ENCODE peak calls at places on chromosomes 11 and 22, in five cellular contexts. J, G, K, M and C are unnamed samples.

GRCh38 chr11:36343436-36343835 is 47.3 kb downstream of the PRR5L start:
- DNase-seq in M (no peak), J (no peak), G (no peak), K (no peak), C (no peak)

GRCh38 chr22:37892566-37893338 is 13.3 kb upstream of the MICALL1 start:
- DNase-seq in J (no peak), K (no peak), G (no peak), M (no peak), C (peak)

GRCh38 chr11:27469333-27469680 is 3.3 kb downstream of the LGR4 start:
- DNase-seq in K (no peak), G (no peak), J (no peak), M (no peak), C (no peak)

GRCh38 chr11:70434813-70435300 is 36.5 kb downstream of the CTTN start:
- DNase-seq in J (no peak), G (no peak), K (no peak), M (no peak), C (no peak)

GRCh38 chr11:85171648-85172257 is 455.4 kb downstream of the DLG2 start:
- DNase-seq in J (no peak), K (no peak), M (no peak), G (peak), C (no peak)

GRCh38 chr11:125080531-125080911 is 17.4 kb downstream of the SLC37A2 start:
- DNase-seq in K (no peak), G (no peak), J (no peak), M (no peak), C (no peak)

GRCh38 chr11:73267921-73268540 is 4.1 kb upstream of the P2RY6 start:
- DNase-seq in M (no peak), J (no peak), G (no peak), K (no peak), C (no peak)

GRCh38 chr11:47916361-47916841 is 64.0 kb upstream of the PTPRJ start:
- DNase-seq in G (no peak), M (peak), J (no peak), K (no peak), C (peak)

GRCh38 chr22:46935506-46936377 is 173.3 kb downstream of the TBC1D22A start:
- DNase-seq in M (no peak), G (no peak), K (peak), J (peak), C (no peak)

GRCh38 chr11:6817668-6818067 is 18.2 kb upstream of the OR6A2 start:
- DNase-seq in G (no peak), J (no peak), K (no peak), M (no peak), C (no peak)

GRCh38 chr11:28049338-28050216 is 58.4 kb downstream of the KIF18A start:
- DNase-seq in J (no peak), K (no peak), M (peak), G (peak), C (no peak)

GRCh38 chr11:23471878-23472277 is 611.6 kb upstream of the CCDC179 start:
- DNase-seq in G (no peak), M (no peak), K (no peak), J (no peak), C (no peak)

GRCh38 chr11:103940542-103940941 is 95.9 kb upstream of the DDI1 start:
- DNase-seq in K (no peak), J (no peak), M (no peak), G (no peak), C (no peak)

GRCh38 chr11:64036081-64037026 is 623 bp downstream of the FLRT1 start:
- DNase-seq in K (no peak), M (no peak), G (peak), J (no peak), C (peak)

GRCh38 chr22:19453718-19454117 is 6.2 kb upstream of the C22orf39 start:
- DNase-seq in J (no peak), M (no peak), G (no peak), K (no peak), C (no peak)

GRCh38 chr11:34356576-34356917 is 1.3 kb downstream of the ABTB2 start:
- DNase-seq in G (no peak), J (peak), M (peak), K (no peak), C (no peak)

GRCh38 chr11:8071616-8072581 is 9.1 kb upstream of the TUB start:
- DNase-seq in M (no peak), K (no peak), J (no peak), G (no peak), C (peak)